ENCODE peak calls at places on chromosome 21, in four cellular contexts. F is PC-9; U is CD8-positive, alpha-beta T cell; E is kidney. O is an unnamed sample.

GRCh38 chr21:17693801-17694200 is 81.1 kb upstream of the BTG3 start:
- DNase-seq in F (no peak), U (no peak), E (no peak), O (no peak)

GRCh38 chr21:45942755-45943629 is 38.6 kb upstream of the COL6A1 start:
- DNase-seq in F (no peak), U (no peak), E (no peak), O (no peak)

GRCh38 chr21:33762798-33763572 is 120.7 kb downstream of the ITSN1 start:
- DNase-seq in F (peak; percentile 26), U (no peak), E (no peak), O (no peak)

GRCh38 chr21:45768011-45768740 is 124.7 kb downstream of the PCBP3 start:
- DNase-seq in F (no peak), U (no peak), E (no peak), O (no peak)

GRCh38 chr21:32237021-32237420 is 41.8 kb downstream of the MIS18A start:
- DNase-seq in F (no peak), U (no peak), E (no peak), O (no peak)

GRCh38 chr21:34845521-34846213 is 176.9 kb downstream of the CLIC6 start:
- DNase-seq in F (peak; percentile 72), U (no peak), E (no peak), O (peak; percentile 76)

GRCh38 chr21:46227811-46228344 is 696 bp downstream of the LSS start:
- DNase-seq in F (no peak), U (no peak), E (no peak), O (no peak)

GRCh38 chr21:33761104-33762036 is 119.1 kb downstream of the ITSN1 start:
- DNase-seq in F (peak; percentile 37), U (no peak), E (no peak), O (peak; percentile 84)

GRCh38 chr21:45289655-45290515 is 2.2 kb upstream of the POFUT2 start:
- DNase-seq in F (no peak), U (no peak), E (no peak), O (no peak)

GRCh38 chr21:45574081-45574501 is 31.9 kb upstream of the SLC19A1 start:
- DNase-seq in F (no peak), U (no peak), E (peak; percentile 71), O (no peak)

GRCh38 chr21:46317710-46318463 is 5.8 kb downstream of the C21orf58 start:
- DNase-seq in F (peak; percentile 83), U (no peak), E (no peak), O (no peak)

GRCh38 chr21:25791321-25791720 is 56.5 kb downstream of the GABPA start:
- DNase-seq in F (no peak), U (no peak), E (no peak), O (no peak)

GRCh38 chr21:26920055-26920454 is 46.8 kb downstream of the ADAMTS5 start:
- DNase-seq in F (no peak), U (no peak), E (no peak), O (no peak)

GRCh38 chr21:45209685-45210284 is 77.9 kb downstream of the POFUT2 start:
- DNase-seq in F (no peak), U (no peak), E (no peak), O (no peak)

GRCh38 chr21:33684923-33685560 is 42.7 kb downstream of the ITSN1 start:
- DNase-seq in F (no peak), U (no peak), E (no peak), O (no peak)

GRCh38 chr21:37292946-37293345 is 25.8 kb upstream of the VPS26C start:
- DNase-seq in F (no peak), U (no peak), E (no peak), O (no peak)

GRCh38 chr21:15224346-15225086 is 159.7 kb upstream of the NRIP1 start:
- DNase-seq in F (peak; percentile 28), U (no peak), E (no peak), O (peak; percentile 99)

GRCh38 chr21:42674351-42674940 is 21.0 kb downstream of the PDE9A start:
- DNase-seq in F (no peak), U (no peak), E (peak; percentile 86), O (no peak)

GRCh38 chr21:17540530-17540929 is 27.7 kb downstream of the CXADR start:
- DNase-seq in F (no peak), U (no peak), E (no peak), O (no peak)

GRCh38 chr21:46061063-46061462 is 36.8 kb upstream of the COL6A2 start:
- DNase-seq in F (no peak), U (no peak), E (peak; percentile 18), O (no peak)

DNA sequence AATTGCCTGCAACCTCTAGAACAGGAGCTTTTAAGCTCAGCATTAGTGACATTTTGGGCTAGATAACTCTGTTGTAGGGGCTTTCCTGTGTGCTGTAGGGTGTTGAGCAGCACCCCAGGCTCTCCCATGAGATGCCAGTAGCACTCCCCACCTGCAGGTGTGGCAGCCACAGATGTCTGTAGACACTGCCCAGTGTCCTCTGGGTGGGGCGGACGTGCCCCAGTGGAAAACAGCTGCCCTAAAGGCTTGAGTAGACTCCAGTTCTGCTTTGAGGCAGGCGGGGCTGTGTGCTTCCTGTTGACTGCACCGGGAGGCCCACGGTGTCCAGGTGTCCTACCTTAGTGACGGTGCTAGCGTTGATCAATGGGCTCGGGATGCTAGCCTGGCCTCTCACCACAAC is 16.9 kb upstream of the PWP2 start:
- DNase-seq in F (no peak), U (no peak), E (no peak), O (no peak)
- H3K27ac ChIP-seq in F (no peak overlapping the region), U (peak overlapping the region; percentile 65), E (peak overlapping the region; percentile 48), O (no peak overlapping the region)

GRCh38 chr21:29022141-29022540 is 2.3 kb upstream of the USP16 start:
- DNase-seq in F (no peak), U (no peak), E (no peak), O (no peak)

GRCh38 chr21:29024474-29025327 is at the start of gene USP16:
- DNase-seq in F (peak; percentile 95), U (peak; percentile 92), E (peak; percentile 97), O (peak; percentile 97)

GRCh38 chr21:29030909-29031308 is 6.4 kb downstream of the USP16 start:
- DNase-seq in F (no peak), U (no peak), E (no peak), O (no peak)

GRCh38 chr21:29029524-29029923 is 5.1 kb downstream of the USP16 start:
- DNase-seq in F (no peak), U (no peak), E (no peak), O (no peak)

GRCh38 chr21:29025328-29025713 is 853 bp downstream of the USP16 start:
- DNase-seq in F (no peak), U (no peak), E (no peak), O (no peak)
- H3K27ac ChIP-seq in F (peak overlapping the region; percentile 84), U (peak overlapping the region; percentile 98), E (peak overlapping the region; percentile 99), O (peak overlapping the region; percentile 89)

GRCh38 chr21:38952890-38953289 is 147.2 kb downstream of the ETS2 start:
- DNase-seq in F (no peak), U (no peak), E (no peak), O (no peak)

GRCh38 chr21:38950388-38951094 is 144.8 kb downstream of the ETS2 start:
- DNase-seq in F (no peak), U (no peak), E (no peak), O (peak; percentile 33)

GRCh38 chr21:38948981-38949380 is 143.3 kb downstream of the ETS2 start:
- DNase-seq in F (no peak), U (no peak), E (no peak), O (no peak)

GRCh38 chr21:38953516-38953915 is 147.8 kb downstream of the ETS2 start:
- DNase-seq in F (no peak), U (no peak), E (no peak), O (no peak)

GRCh38 chr21:38951095-38951745 is 145.5 kb downstream of the ETS2 start:
- DNase-seq in F (no peak), U (no peak), E (no peak), O (no peak)
- H3K27ac ChIP-seq in F (no peak overlapping the region), U (no peak overlapping the region), E (no peak overlapping the region), O (peak overlapping the region; percentile 36)

DNA sequence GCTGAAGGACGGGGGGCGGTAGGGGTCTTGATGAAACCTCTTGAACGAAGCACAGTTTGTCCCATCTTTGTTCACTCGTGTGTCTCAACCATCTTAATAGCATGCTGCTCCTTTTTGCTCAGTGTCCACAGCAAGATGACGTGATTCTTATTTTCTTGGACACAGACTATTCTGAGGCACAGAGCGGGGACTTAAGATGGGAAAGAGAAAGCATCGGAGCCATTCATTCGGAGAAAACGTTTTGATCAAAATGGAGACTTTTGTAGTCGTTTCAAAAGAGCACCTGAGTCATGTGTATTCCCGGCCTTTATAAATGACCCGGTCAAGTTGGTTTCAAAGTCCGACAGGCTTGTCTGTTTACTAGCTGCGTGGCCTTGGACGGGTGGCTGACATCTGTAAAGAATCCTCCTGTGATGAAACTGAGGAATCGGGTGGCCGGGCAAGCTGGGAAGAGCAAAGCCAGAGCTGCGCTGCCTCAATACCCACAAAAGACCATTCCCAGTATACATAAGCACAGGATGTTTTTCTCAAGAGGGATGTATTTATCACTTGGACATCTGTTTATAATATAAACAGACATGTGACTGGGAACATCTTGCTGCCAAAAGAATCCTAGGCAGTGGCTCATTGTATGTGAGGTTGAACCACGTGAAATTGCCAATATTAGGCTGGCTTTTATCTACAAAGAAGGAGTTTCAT is 18.5 kb downstream of the ETS2 start:
- DNase-seq in F (no peak), U (no peak), E (no peak), O (no peak)
- H3K27ac ChIP-seq in F (no peak overlapping the region), U (no peak overlapping the region), E (peak overlapping the region; percentile 79), O (peak overlapping the region; percentile 88)

DNA sequence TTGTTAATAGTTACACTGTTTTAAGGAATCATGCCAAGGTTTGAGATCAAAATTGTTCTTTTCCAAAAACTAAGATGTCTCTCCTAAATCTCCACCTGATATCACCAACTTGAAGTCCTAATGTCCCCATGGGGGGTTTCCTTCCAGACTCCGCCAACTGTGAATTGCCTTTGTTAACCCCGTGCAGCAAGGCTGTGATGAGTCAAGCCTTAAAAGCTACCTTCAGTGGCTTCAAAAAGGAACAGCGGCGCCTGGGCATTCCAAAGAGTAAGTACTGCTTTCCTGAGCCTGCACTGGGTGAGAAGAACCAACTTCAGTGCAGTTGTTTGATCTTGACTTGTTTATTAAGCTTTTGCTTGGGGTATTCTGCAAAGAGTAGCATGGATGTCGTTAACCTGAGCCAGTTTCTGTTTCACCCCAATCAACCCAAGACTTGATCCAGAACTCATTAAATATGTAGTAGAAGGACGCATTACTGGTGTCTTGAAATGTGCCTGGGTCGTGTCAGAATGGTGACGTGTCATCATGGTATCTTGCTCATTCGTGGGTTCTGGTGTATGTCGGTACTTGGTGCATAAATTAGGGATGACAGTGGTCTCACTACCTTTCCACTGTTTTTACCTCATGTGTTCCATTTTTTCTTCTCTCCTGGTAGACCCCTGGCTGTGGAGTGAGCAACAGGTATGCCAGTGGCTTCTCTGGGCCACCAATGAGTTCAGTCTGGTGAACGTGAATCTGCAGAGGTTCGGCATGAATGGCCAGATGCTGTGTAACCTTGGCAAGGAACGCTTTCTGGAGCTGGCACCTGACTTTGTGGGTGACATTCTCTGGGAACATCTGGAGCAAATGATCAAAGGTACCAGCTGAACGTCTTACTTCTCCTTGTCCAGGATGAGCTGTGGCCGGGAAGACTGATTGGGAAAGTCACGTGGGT is 8.7 kb downstream of the ETS2 start:
- DNase-seq in F (no peak), U (no peak), E (no peak), O (no peak)
- H3K27ac ChIP-seq in F (no peak overlapping the region), U (no peak overlapping the region), E (peak overlapping the region; percentile 14), O (peak overlapping the region; percentile 91)